ENCODE peak calls at places on chromosomes 3 and 15, in four cellular contexts. R, C, Z and O are unnamed samples.
A peak's percentile ranks its signal among the peaks of the same experiment; 100 is the strongest.

GRCh38 chr3:1055870-1056269 is 37.0 kb upstream of the CNTN6 start:
- DNase-seq in R (no peak), C (no peak), Z (no peak), O (no peak)

GRCh38 chr3:194135806-194136518 is at the start of gene HES1:
- DNase-seq in R (peak; percentile 97), C (peak; percentile 35), Z (peak; percentile 99), O (peak; percentile 63)

GRCh38 chr3:175149675-175150074 is 290.5 kb downstream of the NAALADL2 start:
- DNase-seq in R (peak; percentile 2), C (no peak), Z (peak; percentile 3), O (no peak)

GRCh38 chr15:81297147-81297572 is 26.8 kb downstream of the STARD5 start:
- DNase-seq in R (no peak), C (no peak), Z (no peak), O (no peak)

GRCh38 chr15:79682285-79682684 is 214.5 kb downstream of the MTHFS start:
- DNase-seq in R (peak; percentile 34), C (no peak), Z (peak; percentile 69), O (no peak)

GRCh38 chr3:4850928-4851265 is 128.3 kb upstream of the BHLHE40 start:
- DNase-seq in R (no peak), C (peak; percentile 62), Z (no peak), O (no peak)

GRCh38 chr15:90266485-90266884 is 1.0 kb downstream of the NGRN start:
- DNase-seq in R (peak; percentile 44), C (no peak), Z (peak; percentile 44), O (no peak)

GRCh38 chr3:60501303-60501702 is 749.9 kb downstream of the FHIT start:
- DNase-seq in R (no peak), C (no peak), Z (no peak), O (no peak)

GRCh38 chr3:189508784-189509489 is 122.3 kb upstream of the TP63 start:
- DNase-seq in R (no peak), C (no peak), Z (peak; percentile 39), O (no peak)

GRCh38 chr3:23987376-23987775 is 42.3 kb downstream of the NR1D2 start:
- DNase-seq in R (no peak), C (no peak), Z (no peak), O (no peak)

GRCh38 chr3:52811452-52812011 is 16.9 kb downstream of the ITIH3 start:
- DNase-seq in R (no peak), C (no peak), Z (no peak), O (no peak)